ENCODE peak calls at places on chromosomes 4 and X, in eight cellular contexts. V, S, X, Y, U, R, Q and C are unnamed samples.

GRCh38 chrX:139290310-139290709 is 240.2 kb upstream of the F9 start:
- DNase-seq in Q (no peak), Y (no peak), U (no peak), S (no peak), X (no peak), V (no peak), R (no peak), C (no peak)

GRCh38 chrX:115023139-115023538 is 5.7 kb upstream of the IL13RA2 start:
- DNase-seq in Y (no peak), Q (no peak), S (peak; percentile 31), R (no peak), V (no peak), U (no peak), X (peak; percentile 24), C (no peak)

GRCh38 chrX:16807548-16807947 is 21.3 kb downstream of the TXLNG start:
- DNase-seq in V (no peak), S (no peak), Y (no peak), Q (no peak), X (no peak), R (no peak), U (no peak), C (no peak)

GRCh38 chr4:56742080-56742871 is 61.2 kb upstream of the HOPX start:
- DNase-seq in Y (no peak), X (no peak), R (no peak), U (no peak), S (peak; percentile 40), Q (no peak), V (no peak), C (no peak)

GRCh38 chrX:149074429-149074828 is 430.7 kb downstream of the IDS start:
- DNase-seq in U (no peak), V (no peak), Q (no peak), S (no peak), Y (no peak), R (no peak), X (no peak), C (no peak)

GRCh38 chr4:168619266-168619631 is 122.4 kb downstream of the PALLD start:
- DNase-seq in V (no peak), S (no peak), Q (no peak), X (no peak), U (no peak), R (no peak), Y (no peak), C (no peak)

GRCh38 chrX:120452131-120452530 is 17.0 kb downstream of the LAMP2 start:
- DNase-seq in R (peak; percentile 51), Y (no peak), S (no peak), X (no peak), V (no peak), U (no peak), Q (no peak), C (no peak)

GRCh38 chrX:96685205-96686099 is 810 bp downstream of the DIAPH2 start:
- DNase-seq in X (no peak), V (peak; percentile 3), R (peak; percentile 29), S (no peak), U (peak; percentile 2), Q (no peak), Y (peak; percentile 77), C (peak; percentile 6)

GRCh38 chr4:89067407-89067806 is 10.4 kb upstream of the FAM13A start:
- DNase-seq in R (no peak), X (no peak), Y (no peak), V (no peak), S (no peak), Q (no peak), U (no peak), C (no peak)

GRCh38 chr4:37689353-37689752 is 3.2 kb upstream of the RELL1 start:
- DNase-seq in Y (no peak), X (no peak), Q (no peak), R (no peak), V (no peak), S (no peak), U (no peak), C (no peak)

GRCh38 chrX:111348363-111348927 is 63.5 kb downstream of the DCX start:
- DNase-seq in Q (no peak), X (no peak), V (no peak), S (no peak), U (no peak), R (no peak), Y (no peak), C (no peak)

GRCh38 chrX:118973389-118974087 is 880 bp upstream of the LONRF3 start:
- DNase-seq in Y (no peak), R (no peak), U (no peak), Q (no peak), V (no peak), X (no peak), S (no peak), C (no peak)

GRCh38 chr4:56821394-56822263 is at the start of gene SPINK2:
- DNase-seq in V (peak; percentile 54), R (peak; percentile 85), U (peak; percentile 46), Y (peak; percentile 61), S (no peak), X (no peak), Q (peak; percentile 30), C (peak; percentile 61)

GRCh38 chr4:80390178-80390577 is 54.6 kb downstream of the CFAP299 start:
- DNase-seq in S (no peak), R (no peak), Y (no peak), U (no peak), V (no peak), Q (no peak), X (no peak), C (no peak)

GRCh38 chrX:154596290-154596929 is 11.5 kb downstream of the CTAG1A start:
- DNase-seq in V (no peak), U (no peak), X (no peak), S (no peak), Y (peak; percentile 57), R (no peak), Q (no peak), C (no peak)

GRCh38 chr4:144449623-144450022 is 196.3 kb upstream of the HHIP start:
- DNase-seq in R (no peak), Q (no peak), U (no peak), V (no peak), S (no peak), Y (no peak), X (no peak), C (no peak)

GRCh38 chr4:53064609-53065008 is 202.5 kb downstream of the RASL11B start:
- DNase-seq in R (no peak), Y (no peak), X (no peak), U (no peak), S (no peak), Q (no peak), V (no peak), C (no peak)

GRCh38 chr4:142112451-142112850 is 476.1 kb downstream of the IL15 start:
- DNase-seq in R (no peak), U (no peak), Q (no peak), Y (no peak), S (no peak), V (no peak), X (no peak), C (no peak)

GRCh38 chr4:120731561-120731960 is 191.0 kb downstream of the PRDM5 start:
- DNase-seq in V (no peak), X (no peak), U (no peak), R (no peak), Y (no peak), Q (no peak), S (no peak), C (no peak)

GRCh38 chr4:53974561-53974960 is 89.8 kb downstream of the CHIC2 start:
- DNase-seq in V (no peak), U (no peak), Q (no peak), X (no peak), R (no peak), Y (no peak), S (peak; percentile 33), C (no peak)